ENCODE peak calls at places on chromosomes 13 and 19, in ten cellular contexts. X, S, L, C, G, Q, U, E, H and T are unnamed samples.

GRCh38 chr19:31119951-31120690 is 229.1 kb downstream of the TSHZ3 start:
- DNase-seq in X (no peak), S (no peak), L (no peak), C (no peak), G (no peak), Q (no peak), U (no peak), E (no peak), H (no peak), T (no peak)

GRCh38 chr13:78604782-78605611 is 1.6 kb upstream of the POU4F1 start:
- DNase-seq in X (no peak), S (no peak), L (no peak), C (no peak), G (no peak), Q (peak), U (no peak), E (no peak), H (peak), T (no peak)

GRCh38 chr13:82847595-82847994 is 1034.7 kb downstream of the SLITRK1 start:
- DNase-seq in X (no peak), S (no peak), L (no peak), C (no peak), G (no peak), Q (no peak), U (no peak), E (no peak), H (no peak), T (no peak)

GRCh38 chr19:1407662-1408299 is 395 bp downstream of the DAZAP1 start:
- DNase-seq in X (no peak), S (no peak), L (no peak), C (peak), G (no peak), Q (no peak), U (no peak), E (no peak), H (peak), T (no peak)

GRCh38 chr13:70708744-70709143 is 600.5 kb upstream of the KLHL1 start:
- DNase-seq in X (no peak), S (no peak), L (no peak), C (no peak), G (no peak), Q (no peak), U (no peak), E (no peak), H (no peak), T (no peak)

GRCh38 chr19:10294368-10294697 is 4.6 kb downstream of the ICAM5 start:
- DNase-seq in X (peak), S (no peak), L (no peak), C (no peak), G (no peak), Q (no peak), U (no peak), E (no peak), H (no peak), T (no peak)

GRCh38 chr19:54186351-54186750 is 3.0 kb downstream of the MBOAT7 start:
- DNase-seq in X (no peak), S (no peak), L (no peak), C (no peak), G (no peak), Q (no peak), U (no peak), E (no peak), H (no peak), T (no peak)

GRCh38 chr19:46716013-46716671 is 772 bp downstream of the PRKD2 start:
- DNase-seq in X (peak), S (no peak), L (no peak), C (no peak), G (no peak), Q (peak), U (no peak), E (peak), H (peak), T (no peak)

GRCh38 chr19:50564229-50565105 is 3.8 kb downstream of the LRRC4B start:
- DNase-seq in X (no peak), S (no peak), L (no peak), C (no peak), G (no peak), Q (no peak), U (no peak), E (no peak), H (no peak), T (no peak)

GRCh38 chr19:16076154-16076957 is at the start of gene TPM4:
- DNase-seq in X (peak), S (peak), L (peak), C (peak), G (peak), Q (peak), U (peak), E (peak), H (peak), T (peak)

GRCh38 chr19:49718991-49719390 is 28.1 kb downstream of the CPT1C start:
- DNase-seq in X (no peak), S (no peak), L (no peak), C (no peak), G (no peak), Q (no peak), U (no peak), E (no peak), H (no peak), T (no peak)

GRCh38 chr19:47776568-47776967 is 1.9 kb upstream of the SELENOW start:
- DNase-seq in X (no peak), S (no peak), L (peak), C (no peak), G (peak), Q (no peak), U (no peak), E (no peak), H (no peak), T (no peak)

GRCh38 chr13:106083620-106084350 is 451.7 kb downstream of the EFNB2 start:
- DNase-seq in X (no peak), S (no peak), L (peak), C (no peak), G (peak), Q (no peak), U (no peak), E (peak), H (peak), T (peak)

GRCh38 chr13:44063467-44063866 is 183.8 kb downstream of the LACC1 start:
- DNase-seq in X (no peak), S (no peak), L (no peak), C (no peak), G (no peak), Q (no peak), U (no peak), E (no peak), H (no peak), T (no peak)

GRCh38 chr19:45768644-45769053 is 403 bp downstream of the SIX5 start:
- DNase-seq in X (peak), S (no peak), L (no peak), C (peak), G (no peak), Q (peak), U (no peak), E (peak), H (peak), T (no peak)

GRCh38 chr13:37277007-37277406 is 171.5 kb upstream of the CSNK1A1L start:
- DNase-seq in X (no peak), S (no peak), L (no peak), C (no peak), G (no peak), Q (no peak), U (no peak), E (peak), H (no peak), T (no peak)

GRCh38 chr13:71149498-71150363 is 717.3 kb downstream of the DACH1 start:
- DNase-seq in X (no peak), S (no peak), L (no peak), C (no peak), G (no peak), Q (no peak), U (no peak), E (no peak), H (no peak), T (peak)

GRCh38 chr19:44988896-44989563 is 12.2 kb upstream of the RELB start:
- DNase-seq in X (peak), S (peak), L (peak), C (peak), G (peak), Q (peak), U (peak), E (peak), H (peak), T (peak)

GRCh38 chr13:44818016-44818415 is 171.3 kb downstream of the NUFIP1 start:
- DNase-seq in X (no peak), S (no peak), L (no peak), C (no peak), G (no peak), Q (no peak), U (no peak), E (no peak), H (no peak), T (no peak)

GRCh38 chr19:39411832-39412099 is 703 bp upstream of the PLEKHG2 start:
- DNase-seq in X (peak), S (peak), L (peak), C (peak), G (peak), Q (peak), U (peak), E (peak), H (peak), T (peak)

GRCh38 chr19:3080281-3080680 is 13.9 kb upstream of the GNA11 start:
- DNase-seq in X (no peak), S (no peak), L (no peak), C (no peak), G (no peak), Q (no peak), U (no peak), E (no peak), H (peak), T (peak)

GRCh38 chr13:113152894-113153809 is 5.3 kb upstream of the PROZ start:
- DNase-seq in X (peak), S (no peak), L (no peak), C (peak), G (no peak), Q (peak), U (no peak), E (peak), H (peak), T (peak)